ENCODE peak calls at places on chromosome 1, in nine cellular contexts. A is uterus, K is right lobe of liver, M is adrenal gland, O is IMR-90, V is spleen, D is ovary, I is esophagus squamous epithelium, C is breast epithelium. Y is an unnamed sample. For H3K4me1, the result is how much of the 10 kb centered on the place peaks cover.

GRCh38 chr1:235513495-235514366 is 9.5 kb upstream of the B3GALNT2 start:
- DNase-seq in A (peak), K (no peak), M (peak), O (peak), V (no peak), D (no peak), I (no peak), C (no peak), Y (no peak)

GRCh38 chr1:67534627-67535065 is 104.4 kb upstream of the SERBP1 start:
- DNase-seq in A (no peak), K (no peak), M (no peak), O (peak), V (no peak), D (no peak), I (no peak), C (no peak), Y (no peak)

GRCh38 chr1:167344605-167345385 is 124.1 kb downstream of the POU2F1 start:
- DNase-seq in A (no peak), K (no peak), M (no peak), O (peak), V (no peak), D (no peak), I (no peak), C (no peak), Y (no peak)

GRCh38 chr1:29505537-29506220 is 269.4 kb downstream of the PTPRU start:
- DNase-seq in A (no peak), K (peak), M (no peak), O (no peak), V (no peak), D (no peak), I (no peak), C (no peak), Y (peak)

GRCh38 chr1:182337736-182338571 is 53.6 kb downstream of the GLUL start:
- DNase-seq in A (peak), K (no peak), M (peak), O (no peak), V (no peak), D (peak), I (no peak), C (no peak), Y (no peak)

GRCh38 chr1:2109581-2110021 is 59.4 kb downstream of the PRKCZ start:
- DNase-seq in A (no peak), K (no peak), M (no peak), O (no peak), V (no peak), D (no peak), I (no peak), C (no peak), Y (no peak)

GRCh38 chr1:100036718-100037664 is 67.2 kb downstream of the SLC35A3 start:
- DNase-seq in A (no peak), K (no peak), M (no peak), O (peak), V (no peak), D (no peak), I (no peak), C (no peak), Y (no peak)

GRCh38 chr1:27668121-27668807 is 3.7 kb downstream of the IFI6 start:
- DNase-seq in A (no peak), K (no peak), M (no peak), O (no peak), V (no peak), D (no peak), I (no peak), C (peak), Y (no peak)

GRCh38 chr1:117284408-117285215 is 73.9 kb upstream of the VTCN1 start:
- DNase-seq in A (no peak), K (no peak), M (peak), O (peak), V (no peak), D (no peak), I (no peak), C (no peak), Y (no peak)

GRCh38 chr1:24216254-24216653 is 29.2 kb upstream of the IFNLR1 start:
- DNase-seq in A (peak), K (no peak), M (no peak), O (no peak), V (no peak), D (peak), I (no peak), C (no peak), Y (peak)

GRCh38 chr1:7456683-7457082 is 314.4 kb upstream of the VAMP3 start:
- DNase-seq in A (no peak), K (no peak), M (no peak), O (no peak), V (no peak), D (no peak), I (no peak), C (no peak), Y (no peak)

GRCh38 chr1:218347713-218348627 is 2.8 kb downstream of the TGFB2 start:
- DNase-seq in A (peak), K (no peak), M (no peak), O (peak), V (no peak), D (no peak), I (no peak), C (no peak), Y (no peak)

GRCh38 chr1:61081637-61082335 is 575 bp upstream of the NFIA start:
- DNase-seq in A (peak), K (peak), M (peak), O (peak), V (peak), D (peak), I (no peak), C (peak), Y (peak)

GRCh38 chr1:5701642-5702041 is 290.6 kb downstream of the NPHP4 start:
- DNase-seq in A (no peak), K (no peak), M (no peak), O (no peak), V (no peak), D (no peak), I (no peak), C (no peak), Y (no peak)

GRCh38 chr1:117719004-117719403 is 113.2 kb downstream of the TENT5C start:
- DNase-seq in A (no peak), K (no peak), M (no peak), O (no peak), V (no peak), D (no peak), I (no peak), C (no peak), Y (no peak)

GRCh38 chr1:174788981-174789380 is 210.8 kb upstream of the CACYBP start:
- DNase-seq in A (no peak), K (no peak), M (no peak), O (peak), V (no peak), D (no peak), I (no peak), C (no peak), Y (no peak)

GRCh38 chr1:248828845-248829244 is 3.1 kb upstream of the SH3BP5L start:
- DNase-seq in A (no peak), K (no peak), M (peak), O (peak), V (no peak), D (no peak), I (no peak), C (no peak), Y (no peak)

GRCh38 chr1:41423511-41424191 is 60.8 kb downstream of the EDN2 start:
- DNase-seq in A (no peak), K (peak), M (peak), O (no peak), V (peak), D (no peak), I (no peak), C (no peak), Y (no peak)

GRCh38 chr1:167447521-167448136 is 70.7 kb downstream of the CD247 start:
- DNase-seq in A (no peak), K (no peak), M (no peak), O (no peak), V (peak), D (no peak), I (no peak), C (no peak), Y (peak)

GRCh38 chr1:31765041-31765467 is 914 bp upstream of the ADGRB2 start:
- DNase-seq in A (no peak), K (no peak), M (no peak), O (peak), V (no peak), D (no peak), I (no peak), C (no peak), Y (no peak)

GRCh38 chr1:212625781-212626450 is 17.4 kb downstream of the ATF3 start:
- DNase-seq in A (no peak), K (no peak), M (no peak), O (no peak), V (no peak), D (no peak), I (no peak), C (no peak), Y (no peak)

GRCh38 chr1:47709302-47710074 is 271.6 kb downstream of the FOXD2 start:
- DNase-seq in A (no peak), K (peak), M (no peak), O (no peak), V (no peak), D (no peak), I (no peak), C (no peak), Y (no peak)

GRCh38 chr1:179251675-179252074 is 22.2 kb upstream of the ABL2 start:
- DNase-seq in A (no peak), K (no peak), M (peak), O (peak), V (no peak), D (no peak), I (no peak), C (no peak), Y (no peak)

GRCh38 chr1:56073614-56074356 is 505.6 kb downstream of the PLPP3 start:
- DNase-seq in A (peak), K (no peak), M (peak), O (peak), V (no peak), D (peak), I (no peak), C (no peak), Y (peak)

GRCh38 chr1:218365600-218365999 is 20.5 kb downstream of the TGFB2 start:
- DNase-seq in A (peak), K (no peak), M (no peak), O (no peak), V (no peak), D (peak), I (no peak), C (no peak), Y (no peak)

GRCh38 chr1:172905452-172905851 is 145.3 kb downstream of the TNFSF18 start:
- DNase-seq in A (no peak), K (no peak), M (no peak), O (peak), V (no peak), D (no peak), I (no peak), C (no peak), Y (no peak)

GRCh38 chr1:183284086-183284485 is 98.0 kb downstream of the LAMC2 start:
- DNase-seq in A (no peak), K (no peak), M (no peak), O (no peak), V (no peak), D (no peak), I (no peak), C (no peak), Y (no peak)

GRCh38 chr1:209936125-209936524 is 1.9 kb upstream of the SYT14 start:
- DNase-seq in A (no peak), K (no peak), M (no peak), O (no peak), V (no peak), D (no peak), I (no peak), C (no peak), Y (no peak)

GRCh38 chr1:174114788-174115448 is 44.4 kb upstream of the RABGAP1L start:
- DNase-seq in A (no peak), K (no peak), M (peak), O (peak), V (no peak), D (no peak), I (no peak), C (no peak), Y (no peak)

GRCh38 chr1:59499273-59499955 is 202.5 kb downstream of the FGGY start:
- DNase-seq in A (no peak), K (no peak), M (peak), O (no peak), V (no peak), D (no peak), I (no peak), C (no peak), Y (no peak)

GRCh38 chr1:51945591-51945990 is 44.9 kb downstream of the RAB3B start:
- DNase-seq in A (no peak), K (no peak), M (no peak), O (peak), V (no peak), D (no peak), I (no peak), C (no peak), Y (no peak)

GRCh38 chr1:3085721-3086120 is 16.7 kb downstream of the PRDM16 start:
- DNase-seq in A (no peak), K (no peak), M (no peak), O (no peak), V (no peak), D (no peak), I (no peak), C (no peak), Y (no peak)

GRCh38 chr1:233143266-233143665 is 152.3 kb downstream of the PCNX2 start:
- DNase-seq in A (no peak), K (no peak), M (no peak), O (no peak), V (no peak), D (no peak), I (no peak), C (no peak), Y (no peak)

GRCh38 chr1:232084584-232085223 is 458.1 kb downstream of the DISC1 start:
- DNase-seq in A (no peak), K (no peak), M (no peak), O (peak), V (no peak), D (no peak), I (no peak), C (no peak), Y (no peak)

GRCh38 chr1:30668546-30669327 is 54.6 kb downstream of the MATN1 start:
- DNase-seq in A (no peak), K (peak), M (no peak), O (peak), V (peak), D (peak), I (no peak), C (no peak), Y (no peak)

GRCh38 chr1:53927376-53927881 is 18.1 kb downstream of the IFT25 start:
- DNase-seq in A (no peak), K (no peak), M (no peak), O (no peak), V (no peak), D (no peak), I (no peak), C (no peak), Y (no peak)

DNA sequence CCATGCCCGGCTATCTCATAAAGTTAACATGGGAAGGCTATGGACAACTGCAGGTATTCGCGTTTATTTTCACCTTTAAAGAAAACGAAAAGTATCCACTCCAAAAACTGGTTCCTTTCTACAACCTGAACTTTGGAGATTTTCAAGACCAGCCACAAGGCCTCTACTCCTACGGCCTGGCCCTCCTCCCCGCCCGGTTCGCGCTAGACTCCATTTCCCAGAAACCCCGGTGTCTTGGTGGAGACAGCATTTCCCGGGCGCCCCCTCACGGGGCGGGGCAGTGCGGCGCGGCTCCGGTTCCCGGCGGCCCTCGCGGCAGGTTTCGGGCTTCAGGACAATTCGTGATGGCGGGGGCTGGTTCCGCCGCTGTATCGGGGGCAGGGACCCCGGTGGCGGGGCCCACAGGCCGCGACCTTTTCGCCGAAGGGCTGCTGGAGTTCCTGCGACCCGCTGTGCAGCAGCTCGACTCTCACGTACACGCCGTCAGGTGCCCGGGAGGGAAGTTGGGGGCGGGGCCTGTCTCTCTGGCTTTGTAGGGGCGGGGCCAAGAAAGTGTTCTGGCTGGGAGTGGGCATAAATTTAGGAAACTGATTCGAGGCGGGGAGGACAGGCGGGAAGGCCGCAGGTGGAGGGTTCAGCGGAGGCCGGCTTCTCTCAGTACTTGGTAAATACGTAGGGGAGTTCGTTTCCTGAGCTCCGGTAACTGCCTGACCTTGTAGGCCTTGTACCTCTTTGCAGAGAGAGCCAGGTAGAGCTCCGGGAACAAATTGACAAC is at the start of gene SNAPIN:
- DNase-seq in A (peak), K (peak), M (peak), O (peak), V (peak), D (peak), I (peak), C (peak), Y (peak)
- TF ChIP-seq POLR2A in A (peak), K (peak), M (peak), O (peak), V (peak), D (peak), I (peak), C (peak), Y (no peak)

DNA sequence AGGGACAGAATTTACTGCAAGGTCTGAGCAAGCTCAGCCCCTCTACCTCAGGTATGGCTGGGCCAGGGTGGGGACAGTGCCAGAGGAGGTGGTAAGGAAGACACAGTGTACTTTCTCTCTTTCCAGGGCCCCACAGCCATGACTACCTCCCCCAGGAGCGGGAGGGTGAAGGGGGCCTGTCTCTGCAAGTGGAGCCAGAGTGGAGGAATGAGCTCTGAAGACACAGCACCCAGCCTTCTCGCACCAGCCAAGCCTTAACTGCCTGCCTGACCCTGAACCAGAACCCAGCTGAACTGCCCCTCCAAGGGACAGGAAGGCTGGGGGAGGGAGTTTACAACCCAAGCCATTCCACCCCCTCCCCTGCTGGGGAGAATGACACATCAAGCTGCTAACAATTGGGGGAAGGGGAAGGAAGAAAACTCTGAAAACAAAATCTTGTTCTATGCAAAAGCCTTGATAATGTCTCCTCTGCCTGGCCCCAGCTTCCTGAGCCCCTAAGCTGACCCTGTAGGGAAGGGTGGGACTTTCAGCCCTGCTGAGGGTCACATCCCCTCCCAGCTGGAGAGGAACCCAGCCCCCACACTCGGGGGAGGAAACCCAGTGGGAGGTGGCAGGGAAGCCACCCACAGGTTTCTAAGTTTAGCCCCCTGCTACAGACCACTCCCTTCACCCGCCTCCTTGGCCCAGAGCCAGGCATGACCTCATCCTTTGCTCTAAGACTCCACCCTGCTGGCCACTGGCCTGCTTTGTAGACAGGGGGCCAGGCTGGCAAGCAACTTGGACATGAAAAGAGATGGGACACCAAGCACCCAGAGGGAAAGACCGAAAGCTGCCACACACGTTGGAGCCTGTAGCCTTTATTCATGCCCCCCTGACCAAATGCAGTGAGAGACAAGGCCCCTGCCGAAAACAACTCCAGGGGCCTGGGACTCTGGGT is 6.4 kb downstream of the RHOC start:
- DNase-seq in A (peak), K (peak), M (peak), O (peak), V (peak), D (peak), I (peak), C (peak), Y (peak)
- H3K4me1 ChIP-seq in A (under half), K (under half), M (half or more), O (under half), V (half or more), D (under half), I (half or more), C (under half), Y (half or more)

DNA sequence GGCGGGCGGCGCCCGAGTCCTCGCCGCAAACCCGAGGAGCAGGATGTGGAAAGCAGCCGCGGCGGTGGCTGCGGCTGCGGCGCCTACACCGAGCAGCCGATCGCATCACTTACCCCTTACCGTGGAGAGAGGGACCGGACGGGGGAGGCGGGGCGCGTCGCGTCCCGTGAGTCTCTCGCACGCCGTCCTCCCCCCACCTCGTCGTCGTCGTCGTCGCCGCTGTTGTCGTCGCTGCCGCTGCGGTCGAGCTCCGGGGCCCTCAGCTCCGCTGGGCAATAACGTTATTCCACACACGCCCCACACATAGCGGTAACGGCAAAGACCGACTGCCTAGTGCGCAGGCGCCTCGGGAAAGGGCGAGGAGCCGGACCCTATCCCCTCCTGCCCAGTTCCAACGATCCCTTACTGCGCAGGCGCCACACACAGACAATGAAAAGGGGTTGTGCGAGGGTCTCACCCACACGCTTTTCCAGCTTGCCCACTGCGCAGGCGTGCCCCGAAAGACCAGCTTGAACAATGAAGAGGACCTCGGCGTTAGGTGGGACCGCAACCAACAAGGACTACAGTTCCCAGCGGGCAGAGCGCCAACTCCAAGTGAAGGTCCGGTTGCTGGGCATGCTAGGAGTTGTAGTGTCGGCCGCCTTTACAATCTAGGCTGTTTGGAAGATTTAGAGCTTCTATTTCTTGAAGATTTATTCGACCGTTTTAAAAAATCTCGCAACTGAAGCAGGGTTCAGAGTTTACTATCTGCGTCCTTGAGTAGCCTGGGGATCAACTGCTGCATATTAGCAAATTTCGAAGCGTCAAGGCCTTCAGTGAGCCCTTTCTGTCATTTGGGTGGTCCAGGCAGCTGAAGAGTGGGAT is at the start of gene CEP170:
- DNase-seq in A (peak), K (peak), M (peak), O (peak), V (peak), D (peak), I (peak), C (peak), Y (peak)
- TF ChIP-seq POLR2A in A (no peak), K (peak), M (peak), O (no peak), V (peak), D (peak), I (peak), C (no peak), Y (no peak)

DNA sequence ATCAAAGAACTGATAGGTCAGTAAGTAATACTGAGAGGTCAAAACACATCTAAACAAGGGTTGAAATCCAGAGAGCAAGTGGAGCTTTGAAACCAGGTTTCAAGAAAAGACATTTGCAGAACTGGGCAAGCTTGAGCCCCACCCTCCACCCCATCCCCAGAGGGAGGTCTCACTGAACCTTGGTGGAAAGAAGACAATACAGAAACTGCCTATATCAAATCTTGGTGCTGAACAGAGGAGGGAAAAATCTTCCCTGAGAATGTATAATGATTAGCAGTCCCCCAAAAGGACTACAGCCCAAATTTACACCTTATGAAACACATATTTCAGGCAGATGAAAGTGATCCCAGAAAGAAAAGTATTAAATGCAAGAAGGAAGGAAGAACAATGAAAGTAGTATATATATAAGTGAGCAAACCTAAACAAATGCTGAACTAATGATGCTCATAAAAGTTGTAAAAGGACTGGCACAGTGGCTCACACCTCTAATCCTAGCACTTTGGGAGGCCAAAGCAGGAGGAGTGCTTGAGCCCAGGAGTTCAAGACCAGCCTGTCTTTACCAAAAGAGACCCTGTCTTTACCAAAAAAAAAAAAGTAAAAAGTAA is 12.4 kb downstream of the ZBTB17 start:
- DNase-seq in A (no peak), K (no peak), M (no peak), O (no peak), V (no peak), D (no peak), I (no peak), C (no peak), Y (no peak)
- H3K4me1 ChIP-seq in A (under half), K (under half), M (half or more), O (under half), V (half or more), D (under half), I (under half), C (under half), Y (half or more)

Y was measured in stomach.